ENCODE peak calls at places on chromosomes 13 and 19, in five cellular contexts. A is uterus, T is Peyer's patch, G is tibial artery, I is PC-9. F is an unnamed sample. For H3K36me3, the result is how much of the 10 kb centered on the place peaks cover.

GRCh38 chr19:657611-658010 is 5.4 kb downstream of the RNF126 start:
- DNase-seq in G (no peak), T (no peak), A (no peak), I (no peak), F (no peak)

GRCh38 chr19:867301-867793 is 7.9 kb downstream of the CFD start:
- DNase-seq in I (no peak), T (no peak), G (no peak), A (no peak), F (no peak)

GRCh38 chr13:27665333-27665732 is 43.6 kb downstream of the POLR1D start:
- DNase-seq in I (no peak), G (no peak), T (no peak), A (no peak), F (no peak)

GRCh38 chr13:23950736-23951510 is 53.6 kb upstream of the C1QTNF9B start:
- DNase-seq in A (no peak), T (no peak), I (no peak), G (no peak), F (no peak)

GRCh38 chr13:26050568-26051230 is 1.1 kb downstream of the SHISA2 start:
- DNase-seq in I (no peak), G (no peak), T (no peak), A (no peak), F (no peak)

GRCh38 chr13:59834801-59835200 is 328.9 kb downstream of the DIAPH3 start:
- DNase-seq in T (no peak), I (no peak), G (no peak), A (no peak), F (no peak)

GRCh38 chr13:26787961-26788360 is 27.4 kb upstream of the GPR12 start:
- DNase-seq in G (no peak), I (no peak), A (no peak), T (no peak), F (no peak)

GRCh38 chr19:16018106-16018755 is 58.1 kb upstream of the TPM4 start:
- DNase-seq in A (no peak), G (no peak), T (no peak), I (no peak), F (no peak)

GRCh38 chr19:58572818-58573657 is at the start of gene MZF1:
- DNase-seq in A (peak), T (peak), I (no peak), G (peak), F (peak)

GRCh38 chr13:76379341-76380105 is 506.7 kb downstream of the KCTD12 start:
- DNase-seq in I (no peak), G (no peak), A (no peak), T (no peak), F (no peak)

GRCh38 chr13:31361673-31362072 is 161.9 kb downstream of the B3GLCT start:
- DNase-seq in T (no peak), G (no peak), I (no peak), A (no peak), F (no peak)

GRCh38 chr13:43730642-43731041 is 56.1 kb downstream of the ENOX1 start:
- DNase-seq in T (no peak), G (no peak), I (no peak), A (peak), F (no peak)

GRCh38 chr13:57557979-57558529 is 73.5 kb upstream of the PCDH17 start:
- DNase-seq in T (no peak), G (no peak), I (no peak), A (no peak), F (no peak)

GRCh38 chr19:30516586-30516985 is 144.4 kb downstream of the ZNF536 start:
- DNase-seq in G (no peak), I (no peak), T (no peak), A (no peak), F (no peak)

GRCh38 chr19:7337380-7338194 is 11.2 kb upstream of the ARHGEF18 start:
- DNase-seq in I (no peak), A (no peak), T (peak), G (peak), F (no peak)

GRCh38 chr13:102863590-102863989 is 17.8 kb downstream of the ERCC5 start:
- DNase-seq in I (no peak), G (no peak), A (no peak), T (no peak), F (no peak)

GRCh38 chr19:3670796-3671679 is 29.2 kb downstream of the PIP5K1C start:
- DNase-seq in I (no peak), G (peak), A (peak), T (no peak), F (peak)

GRCh38 chr19:11064831-11065303 is 24.4 kb upstream of the LDLR start:
- DNase-seq in G (no peak), T (no peak), A (no peak), I (no peak), F (no peak)

GRCh38 chr19:47004012-47004465 is 15.6 kb upstream of the NPAS1 start:
- DNase-seq in I (no peak), T (no peak), A (no peak), G (no peak), F (no peak)

GRCh38 chr13:30869491-30869890 is 36.6 kb upstream of the MEDAG start:
- DNase-seq in A (peak), T (no peak), I (no peak), G (no peak), F (no peak)

GRCh38 chr19:45638930-45639729 is at the start of gene EML2:
- DNase-seq in I (peak), G (peak), A (peak), T (peak), F (no peak)

GRCh38 chr19:3365447-3366103 is 808 bp upstream of the NFIC start:
- DNase-seq in I (peak), A (peak), T (no peak), G (peak), F (no peak)

GRCh38 chr13:38303816-38304215 is 45.8 kb upstream of the UFM1 start:
- DNase-seq in T (no peak), I (no peak), G (no peak), A (no peak), F (no peak)

GRCh38 chr19:21569497-21569870 is 64.1 kb downstream of the ZNF429 start:
- DNase-seq in T (peak), I (peak), A (no peak), G (no peak), F (no peak)

GRCh38 chr13:69324109-69324886 is 783.3 kb upstream of the ATXN8OS start:
- DNase-seq in T (no peak), A (no peak), G (no peak), I (no peak), F (no peak)

GRCh38 chr13:27970382-27971235 is 1.5 kb upstream of the CDX2 start:
- DNase-seq in A (no peak), G (no peak), I (no peak), T (no peak), F (no peak)

GRCh38 chr13:33351324-33351723 is 65.8 kb upstream of the STARD13 start:
- DNase-seq in T (no peak), I (no peak), G (peak), A (no peak), F (no peak)

GRCh38 chr19:31461814-31462539 is 112.7 kb upstream of the TSHZ3 start:
- DNase-seq in G (no peak), T (no peak), A (no peak), I (no peak), F (no peak)

GRCh38 chr13:24671367-24672117 is 8.7 kb upstream of the ATP12A start:
- DNase-seq in T (no peak), A (peak), G (peak), I (peak), F (no peak)

GRCh38 chr13:99067160-99067985 is 89.5 kb upstream of the DOCK9 start:
- DNase-seq in A (no peak), G (no peak), T (no peak), I (peak), F (no peak)

GRCh38 chr19:38670921-38671398 is 23.5 kb downstream of the ACTN4 start:
- DNase-seq in G (no peak), I (no peak), T (no peak), A (no peak), F (no peak)

GRCh38 chr13:99288069-99288468 is 19.1 kb downstream of the GPR183 start:
- DNase-seq in A (no peak), G (no peak), I (no peak), T (peak), F (no peak)

GRCh38 chr19:4742717-4743646 is 19.3 kb upstream of the DPP9 start:
- DNase-seq in T (no peak), A (peak), I (no peak), G (no peak), F (no peak)

GRCh38 chr19:40804783-40805242 is 5.8 kb downstream of the EGLN2 start:
- DNase-seq in G (no peak), A (no peak), T (no peak), I (no peak), F (no peak)
- H3K36me3 ChIP-seq in G (under half), A (under half), T (under half), I (under half), F (under half)

GRCh38 chr19:18339703-18340102 is 695 bp upstream of the PGPEP1 start:
- DNase-seq in I (peak), G (no peak), A (no peak), T (no peak), F (no peak)
- TF ChIP-seq CTCF in I (peak), G (no peak), A (no peak), T (no peak), F (no peak)

DNA sequence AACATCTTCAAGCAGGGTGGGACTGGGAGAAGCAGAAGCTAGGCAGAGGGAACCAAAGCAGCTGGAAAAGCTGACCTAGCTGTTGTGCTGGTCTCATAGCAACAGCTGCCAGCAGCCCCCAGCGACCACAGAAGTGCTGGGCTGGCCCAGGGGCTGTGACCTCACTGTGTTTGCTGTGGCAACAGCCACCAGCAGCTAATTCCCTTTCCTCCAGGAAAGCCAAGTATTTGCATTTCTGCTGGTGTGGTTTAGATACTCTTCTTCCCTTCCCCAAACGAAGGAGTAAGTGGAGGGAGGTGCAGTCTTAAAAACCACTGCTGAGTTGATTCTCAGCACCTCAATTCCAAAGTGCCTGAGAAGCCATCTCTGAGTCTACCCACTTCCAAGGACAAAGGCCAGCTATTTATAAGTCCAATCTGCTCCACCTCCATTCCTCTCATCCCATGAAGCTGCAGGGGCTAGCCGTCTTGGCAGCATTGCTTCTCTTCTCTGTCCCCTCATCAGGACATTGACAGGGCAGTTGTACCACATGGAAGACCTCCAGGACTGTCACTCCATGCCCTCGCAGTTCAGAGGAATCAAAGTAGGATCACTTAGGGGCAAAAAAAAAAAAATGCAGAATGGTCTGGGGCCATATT is 11.5 kb upstream of the CCDC97 start:
- DNase-seq in G (peak), I (no peak), T (peak), A (peak), F (no peak)
- H3K36me3 ChIP-seq in G (half or more), I (under half), T (half or more), A (under half), F (half or more)

GRCh38 chr13:40668335-40668734 is 1.9 kb upstream of the FOXO1 start:
- DNase-seq in T (peak), G (peak), A (peak), I (no peak), F (no peak)
- TF ChIP-seq CTCF in T (peak), G (no peak), A (peak), I (no peak), F (no peak)

DNA sequence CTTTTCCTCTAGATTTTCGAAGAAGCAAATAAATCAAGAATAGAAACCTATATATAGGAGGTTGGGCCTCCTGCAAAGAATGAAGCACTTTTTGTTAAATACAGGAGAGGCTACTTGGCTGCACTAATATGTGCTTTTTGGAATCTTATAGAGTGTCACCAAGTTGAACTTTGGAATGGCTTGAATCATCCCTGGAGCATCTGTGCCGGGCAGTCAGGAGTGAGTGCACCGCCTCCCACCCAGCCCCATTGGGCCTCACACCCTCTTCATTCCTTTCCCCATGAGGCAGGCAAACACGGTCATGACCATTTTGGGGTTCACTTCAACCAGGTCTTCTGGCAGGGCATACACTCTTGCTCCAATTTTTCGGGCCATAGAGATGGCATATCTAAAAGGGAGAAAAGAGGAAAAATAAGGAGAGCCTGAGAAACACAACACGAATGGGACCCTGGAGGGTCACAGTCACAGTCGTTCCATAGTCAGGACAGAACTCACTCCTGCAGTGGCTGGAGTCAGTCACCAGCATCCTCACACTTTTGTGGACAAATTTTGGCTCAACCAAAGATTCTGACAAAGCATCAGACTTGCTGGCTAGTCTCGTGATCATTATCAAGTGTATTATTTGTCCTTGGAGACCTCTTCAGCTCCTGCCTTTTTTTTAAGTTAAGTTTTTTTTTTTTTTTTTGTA is 22.6 kb upstream of the CPB2 start:
- DNase-seq in G (no peak), I (no peak), A (no peak), T (no peak), F (no peak)
- H3K36me3 ChIP-seq in G (under half), I (under half), A (under half), T (under half), F (under half)

GRCh38 chr19:34126966-34127365 is 45.3 kb upstream of the LSM14A start:
- DNase-seq in T (no peak), A (no peak), I (no peak), G (no peak), F (no peak)

GRCh38 chr19:34124828-34125227 is 47.5 kb upstream of the LSM14A start:
- DNase-seq in G (no peak), I (no peak), T (no peak), A (no peak), F (no peak)

GRCh38 chr19:34118879-34119748 is 53.2 kb upstream of the LSM14A start:
- DNase-seq in I (no peak), T (no peak), A (no peak), G (no peak), F (no peak)

GRCh38 chr19:34120846-34121639 is 51.3 kb upstream of the LSM14A start:
- DNase-seq in A (no peak), G (no peak), T (no peak), I (no peak), F (no peak)
- TF ChIP-seq CTCF in A (peak), G (peak), T (peak), I (peak), F (peak)

GRCh38 chr19:41863209-41863931 is 3.3 kb downstream of the RPS19 start:
- DNase-seq in T (no peak), A (no peak), I (no peak), G (no peak), F (no peak)
- H3K36me3 ChIP-seq in T (under half), A (under half), I (half or more), G (half or more), F (under half)

F was measured in thoracic aorta.